ENCODE peak calls at places on chromosomes 2 and 18, in seven cellular contexts. One of them, this sample, is unnamed.

GRCh38 chr2:156476516-156477206 is 40.5 kb downstream of the GPD2 start:
- DNase-seq in left ventricle myocardium inferior: no peak
- DNase-seq in sigmoid colon: no peak
- DNase-seq in CD8-positive, alpha-beta T cell: no peak
- DNase-seq in H7: no peak
- DNase-seq in PC-3: peak; percentile 76
- DNase-seq in colonic mucosa: no peak
- DNase-seq in this sample: peak; percentile 66

GRCh38 chr2:180938419-180938818 is 42.0 kb upstream of the UBE2E3 start:
- DNase-seq in left ventricle myocardium inferior: no peak
- DNase-seq in sigmoid colon: no peak
- DNase-seq in CD8-positive, alpha-beta T cell: no peak
- DNase-seq in H7: no peak
- DNase-seq in PC-3: no peak
- DNase-seq in colonic mucosa: no peak
- DNase-seq in this sample: peak; percentile 34

GRCh38 chr2:188984126-188984525 is 10.0 kb downstream of the COL3A1 start:
- DNase-seq in left ventricle myocardium inferior: no peak
- DNase-seq in sigmoid colon: no peak
- DNase-seq in CD8-positive, alpha-beta T cell: no peak
- DNase-seq in H7: no peak
- DNase-seq in PC-3: peak; percentile 46
- DNase-seq in colonic mucosa: no peak
- DNase-seq in this sample: peak; percentile 4

GRCh38 chr2:220916931-220917330 is 655.2 kb downstream of the EPHA4 start:
- DNase-seq in left ventricle myocardium inferior: no peak
- DNase-seq in sigmoid colon: no peak
- DNase-seq in CD8-positive, alpha-beta T cell: no peak
- DNase-seq in H7: no peak
- DNase-seq in PC-3: no peak
- DNase-seq in colonic mucosa: no peak
- DNase-seq in this sample: no peak

GRCh38 chr2:29699045-29699444 is 222.3 kb downstream of the ALK start:
- DNase-seq in left ventricle myocardium inferior: no peak
- DNase-seq in sigmoid colon: no peak
- DNase-seq in CD8-positive, alpha-beta T cell: no peak
- DNase-seq in H7: no peak
- DNase-seq in PC-3: no peak
- DNase-seq in colonic mucosa: no peak
- DNase-seq in this sample: no peak

GRCh38 chr2:145845207-145845894 is 1325.4 kb upstream of the ZEB2 start:
- DNase-seq in left ventricle myocardium inferior: no peak
- DNase-seq in sigmoid colon: no peak
- DNase-seq in CD8-positive, alpha-beta T cell: no peak
- DNase-seq in H7: no peak
- DNase-seq in PC-3: no peak
- DNase-seq in colonic mucosa: no peak
- DNase-seq in this sample: peak; percentile 5

GRCh38 chr2:904243-905024 is 46.2 kb upstream of the SNTG2 start:
- DNase-seq in left ventricle myocardium inferior: no peak
- DNase-seq in sigmoid colon: no peak
- DNase-seq in CD8-positive, alpha-beta T cell: peak; percentile 9
- DNase-seq in H7: peak; percentile 68
- DNase-seq in PC-3: no peak
- DNase-seq in colonic mucosa: no peak
- DNase-seq in this sample: no peak

GRCh38 chr2:235694721-235695601 is 201.1 kb downstream of the AGAP1 start:
- DNase-seq in left ventricle myocardium inferior: no peak
- DNase-seq in sigmoid colon: no peak
- DNase-seq in CD8-positive, alpha-beta T cell: no peak
- DNase-seq in H7: no peak
- DNase-seq in PC-3: no peak
- DNase-seq in colonic mucosa: no peak
- DNase-seq in this sample: no peak

GRCh38 chr2:160752475-160753330 is 259.1 kb upstream of the RBMS1 start:
- DNase-seq in left ventricle myocardium inferior: no peak
- DNase-seq in sigmoid colon: no peak
- DNase-seq in CD8-positive, alpha-beta T cell: no peak
- DNase-seq in H7: peak; percentile 26
- DNase-seq in PC-3: peak; percentile 91
- DNase-seq in colonic mucosa: no peak
- DNase-seq in this sample: peak; percentile 84

GRCh38 chr2:18378020-18378653 is 182.3 kb downstream of the RDH14 start:
- DNase-seq in left ventricle myocardium inferior: no peak
- DNase-seq in sigmoid colon: no peak
- DNase-seq in CD8-positive, alpha-beta T cell: no peak
- DNase-seq in H7: peak; percentile 35
- DNase-seq in PC-3: peak; percentile 68
- DNase-seq in colonic mucosa: peak; percentile 24
- DNase-seq in this sample: peak; percentile 19

GRCh38 chr2:79857888-79858287 is 345.0 kb downstream of the CTNNA2 start:
- DNase-seq in left ventricle myocardium inferior: no peak
- DNase-seq in sigmoid colon: no peak
- DNase-seq in CD8-positive, alpha-beta T cell: no peak
- DNase-seq in H7: no peak
- DNase-seq in PC-3: no peak
- DNase-seq in colonic mucosa: no peak
- DNase-seq in this sample: no peak

GRCh38 chr2:144213797-144214196 is 306.1 kb downstream of the ZEB2 start:
- DNase-seq in left ventricle myocardium inferior: no peak
- DNase-seq in sigmoid colon: no peak
- DNase-seq in CD8-positive, alpha-beta T cell: no peak
- DNase-seq in H7: no peak
- DNase-seq in PC-3: no peak
- DNase-seq in colonic mucosa: no peak
- DNase-seq in this sample: no peak

GRCh38 chr2:212494413-212495020 is 44.1 kb downstream of the ERBB4 start:
- DNase-seq in left ventricle myocardium inferior: no peak
- DNase-seq in sigmoid colon: no peak
- DNase-seq in CD8-positive, alpha-beta T cell: no peak
- DNase-seq in H7: no peak
- DNase-seq in PC-3: no peak
- DNase-seq in colonic mucosa: no peak
- DNase-seq in this sample: no peak

GRCh38 chr2:220893411-220893810 is 678.7 kb downstream of the EPHA4 start:
- DNase-seq in left ventricle myocardium inferior: no peak
- DNase-seq in sigmoid colon: no peak
- DNase-seq in CD8-positive, alpha-beta T cell: no peak
- DNase-seq in H7: no peak
- DNase-seq in PC-3: no peak
- DNase-seq in colonic mucosa: no peak
- DNase-seq in this sample: peak; percentile 22

GRCh38 chr2:239396881-239397681 is 3.7 kb downstream of the HDAC4 start:
- DNase-seq in left ventricle myocardium inferior: no peak
- DNase-seq in sigmoid colon: peak; percentile 95
- DNase-seq in CD8-positive, alpha-beta T cell: peak; percentile 65
- DNase-seq in H7: peak; percentile 69
- DNase-seq in PC-3: no peak
- DNase-seq in colonic mucosa: no peak
- DNase-seq in this sample: no peak

GRCh38 chr18:63236417-63236816 is 83.2 kb downstream of the BCL2 start:
- DNase-seq in left ventricle myocardium inferior: peak; percentile 26
- DNase-seq in sigmoid colon: no peak
- DNase-seq in CD8-positive, alpha-beta T cell: no peak
- DNase-seq in H7: no peak
- DNase-seq in PC-3: no peak
- DNase-seq in colonic mucosa: no peak
- DNase-seq in this sample: no peak

DNA sequence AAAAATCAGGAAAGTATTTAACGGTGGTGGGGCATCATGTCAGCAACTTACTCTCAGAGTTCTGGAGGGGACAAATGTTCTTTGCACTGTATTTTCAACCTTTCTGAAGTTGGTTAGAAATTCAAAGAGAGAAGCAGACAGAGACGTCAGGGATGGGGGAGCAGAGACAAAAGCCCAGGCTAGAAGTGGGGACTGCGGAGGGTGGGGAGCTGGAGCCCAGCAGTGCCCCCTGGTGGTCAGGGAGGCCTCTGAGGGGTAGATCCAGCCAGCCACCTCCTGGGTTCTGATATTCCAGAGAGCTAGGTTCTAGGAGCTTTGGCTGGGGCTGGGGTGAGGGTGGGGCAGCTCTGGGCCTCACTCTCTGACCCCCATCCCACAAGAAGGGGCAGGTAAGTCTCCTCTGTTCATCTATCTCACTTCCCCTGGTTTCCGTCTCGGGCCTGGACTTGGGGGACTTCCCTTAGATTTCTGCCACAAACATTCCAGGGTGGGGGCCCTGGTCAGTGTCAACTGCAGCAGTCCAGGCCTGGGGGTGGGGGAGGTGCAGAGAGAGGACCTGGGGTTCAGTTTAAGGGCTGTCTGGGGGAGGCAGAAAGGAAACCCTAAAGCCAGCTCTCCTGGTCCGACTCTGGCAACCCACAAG is 8.9 kb downstream of the TNS1 start:
- DNase-seq in left ventricle myocardium inferior: peak; percentile 70
- DNase-seq in sigmoid colon: peak; percentile 86
- DNase-seq in CD8-positive, alpha-beta T cell: peak; percentile 60
- DNase-seq in H7: peak; percentile 96
- DNase-seq in PC-3: peak; percentile 35
- DNase-seq in colonic mucosa: peak; percentile 52
- DNase-seq in this sample: no peak
- H3K4me3 ChIP-seq in left ventricle myocardium inferior: no peak overlapping the region
- H3K4me3 ChIP-seq in sigmoid colon: no peak overlapping the region
- H3K4me3 ChIP-seq in CD8-positive, alpha-beta T cell: no peak overlapping the region
- H3K4me3 ChIP-seq in H7: no peak overlapping the region
- H3K4me3 ChIP-seq in PC-3: no peak overlapping the region
- H3K4me3 ChIP-seq in colonic mucosa: no peak overlapping the region
- H3K4me3 ChIP-seq in this sample: no peak overlapping the region

DNA sequence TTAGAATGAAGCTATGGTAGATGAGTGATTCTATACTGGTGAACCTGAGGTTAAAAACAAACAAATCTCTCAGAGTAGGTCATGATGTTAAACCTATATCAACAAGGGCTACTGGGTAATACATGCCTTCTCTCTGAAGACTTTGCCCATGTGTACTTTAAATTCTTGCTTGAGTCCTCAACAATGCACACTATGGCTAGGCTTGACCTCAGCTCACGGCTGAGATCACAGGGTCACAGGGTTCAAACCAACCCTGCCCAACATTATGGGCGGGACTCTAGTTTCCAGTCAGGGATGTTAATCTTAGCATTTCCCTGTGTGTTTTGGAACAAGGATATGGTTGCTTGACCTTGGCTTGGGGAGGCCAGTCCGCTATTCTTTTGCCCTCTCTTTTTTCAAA is 7.7 kb downstream of the CD28 start:
- DNase-seq in left ventricle myocardium inferior: no peak
- DNase-seq in sigmoid colon: no peak
- DNase-seq in CD8-positive, alpha-beta T cell: no peak
- DNase-seq in H7: no peak
- DNase-seq in PC-3: no peak
- DNase-seq in colonic mucosa: peak; percentile 34
- DNase-seq in this sample: no peak
- H3K4me3 ChIP-seq in left ventricle myocardium inferior: no peak overlapping the region
- H3K4me3 ChIP-seq in sigmoid colon: no peak overlapping the region
- H3K4me3 ChIP-seq in CD8-positive, alpha-beta T cell: no peak overlapping the region
- H3K4me3 ChIP-seq in H7: no peak overlapping the region
- H3K4me3 ChIP-seq in PC-3: no peak overlapping the region
- H3K4me3 ChIP-seq in colonic mucosa: no peak overlapping the region
- H3K4me3 ChIP-seq in this sample: no peak overlapping the region

GRCh38 chr18:48636436-48636835 is 97.6 kb downstream of the CTIF start:
- DNase-seq in left ventricle myocardium inferior: no peak
- DNase-seq in sigmoid colon: no peak
- DNase-seq in CD8-positive, alpha-beta T cell: no peak
- DNase-seq in H7: peak; percentile 44
- DNase-seq in PC-3: no peak
- DNase-seq in colonic mucosa: no peak
- DNase-seq in this sample: no peak
- H3K4me3 ChIP-seq in left ventricle myocardium inferior: no peak overlapping the region
- H3K4me3 ChIP-seq in sigmoid colon: no peak overlapping the region
- H3K4me3 ChIP-seq in CD8-positive, alpha-beta T cell: no peak overlapping the region
- H3K4me3 ChIP-seq in H7: no peak overlapping the region
- H3K4me3 ChIP-seq in PC-3: no peak overlapping the region
- H3K4me3 ChIP-seq in colonic mucosa: no peak overlapping the region
- H3K4me3 ChIP-seq in this sample: no peak overlapping the region

GRCh38 chr2:36869606-36870005 is 96.7 kb downstream of the STRN start:
- DNase-seq in left ventricle myocardium inferior: no peak
- DNase-seq in sigmoid colon: no peak
- DNase-seq in CD8-positive, alpha-beta T cell: no peak
- DNase-seq in H7: no peak
- DNase-seq in PC-3: no peak
- DNase-seq in colonic mucosa: no peak
- DNase-seq in this sample: no peak
- H3K4me3 ChIP-seq in left ventricle myocardium inferior: no peak overlapping the region
- H3K4me3 ChIP-seq in sigmoid colon: no peak overlapping the region
- H3K4me3 ChIP-seq in CD8-positive, alpha-beta T cell: no peak overlapping the region
- H3K4me3 ChIP-seq in H7: no peak overlapping the region
- H3K4me3 ChIP-seq in PC-3: no peak overlapping the region
- H3K4me3 ChIP-seq in colonic mucosa: no peak overlapping the region
- H3K4me3 ChIP-seq in this sample: no peak overlapping the region

DNA sequence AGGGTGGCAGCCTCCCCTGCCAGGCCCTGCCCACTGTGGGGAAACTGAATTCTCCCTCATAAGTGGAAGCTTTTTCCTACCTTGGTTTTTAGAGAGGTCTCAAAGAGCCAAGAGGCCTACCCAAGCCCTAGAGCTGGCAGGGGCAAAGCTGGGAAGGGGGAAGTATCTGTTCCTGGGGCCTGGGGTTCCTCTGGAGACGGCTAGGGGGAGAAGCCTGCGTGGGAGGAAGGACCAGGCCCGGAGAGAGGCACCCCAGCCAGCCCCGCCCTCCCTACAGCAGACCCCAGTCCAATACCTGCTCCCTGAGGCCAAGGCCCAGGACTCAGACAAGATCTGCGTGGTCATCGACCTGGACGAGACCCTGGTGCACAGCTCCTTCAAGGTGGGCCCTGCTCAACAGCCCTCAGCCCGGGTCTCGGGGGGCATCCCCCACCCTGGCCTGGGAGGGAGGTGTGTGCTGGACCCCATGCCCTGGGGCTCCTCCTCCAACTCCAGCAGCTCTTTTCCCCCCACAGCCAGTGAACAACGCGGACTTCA is 2.2 kb downstream of the CTDSP1 start:
- DNase-seq in left ventricle myocardium inferior: peak; percentile 20
- DNase-seq in sigmoid colon: peak; percentile 70
- DNase-seq in CD8-positive, alpha-beta T cell: no peak
- DNase-seq in H7: peak; percentile 54
- DNase-seq in PC-3: no peak
- DNase-seq in colonic mucosa: no peak
- DNase-seq in this sample: no peak
- H3K4me3 ChIP-seq in left ventricle myocardium inferior: peak overlapping the region; percentile 100
- H3K4me3 ChIP-seq in sigmoid colon: peak overlapping the region; percentile 92
- H3K4me3 ChIP-seq in CD8-positive, alpha-beta T cell: peak overlapping the region; percentile 27
- H3K4me3 ChIP-seq in H7: no peak overlapping the region
- H3K4me3 ChIP-seq in PC-3: peak overlapping the region; percentile 86
- H3K4me3 ChIP-seq in colonic mucosa: peak overlapping the region; percentile 97
- H3K4me3 ChIP-seq in this sample: peak overlapping the region; percentile 84

GRCh38 chr18:74455386-74455785 is 1.7 kb downstream of the DIPK1C start:
- DNase-seq in left ventricle myocardium inferior: no peak
- DNase-seq in sigmoid colon: no peak
- DNase-seq in CD8-positive, alpha-beta T cell: no peak
- DNase-seq in H7: no peak
- DNase-seq in PC-3: no peak
- DNase-seq in colonic mucosa: no peak
- DNase-seq in this sample: no peak
- H3K4me3 ChIP-seq in left ventricle myocardium inferior: peak overlapping the region; percentile 82
- H3K4me3 ChIP-seq in sigmoid colon: no peak overlapping the region
- H3K4me3 ChIP-seq in CD8-positive, alpha-beta T cell: no peak overlapping the region
- H3K4me3 ChIP-seq in H7: no peak overlapping the region
- H3K4me3 ChIP-seq in PC-3: no peak overlapping the region
- H3K4me3 ChIP-seq in colonic mucosa: no peak overlapping the region
- H3K4me3 ChIP-seq in this sample: no peak overlapping the region

This sample was measured in mammary epithelial cell.